ENCODE peak calls at places on chromosomes 7 and 10, in five cellular contexts. One of them, this sample, is unnamed.

GRCh38 chr10:99619851-99620712 is at the start of gene SLC25A28:
- DNase-seq in HCT116: peak
- DNase-seq in transverse colon: peak
- DNase-seq in IMR-90: peak
- DNase-seq in body of pancreas: peak
- DNase-seq in this sample: peak

GRCh38 chr7:820341-820740 is 11.9 kb upstream of the SUN1 start:
- DNase-seq in HCT116: no peak
- DNase-seq in transverse colon: no peak
- DNase-seq in IMR-90: no peak
- DNase-seq in body of pancreas: no peak
- DNase-seq in this sample: no peak

GRCh38 chr10:6583447-6583846 is 3.4 kb upstream of the PRKCQ start:
- DNase-seq in HCT116: no peak
- DNase-seq in transverse colon: no peak
- DNase-seq in IMR-90: no peak
- DNase-seq in body of pancreas: no peak
- DNase-seq in this sample: no peak

GRCh38 chr10:20890491-20891337 is 6.4 kb downstream of the NEBL start:
- DNase-seq in HCT116: no peak
- DNase-seq in transverse colon: no peak
- DNase-seq in IMR-90: no peak
- DNase-seq in body of pancreas: no peak
- DNase-seq in this sample: no peak

GRCh38 chr7:15801565-15801964 is 115.1 kb upstream of the MEOX2 start:
- DNase-seq in HCT116: no peak
- DNase-seq in transverse colon: no peak
- DNase-seq in IMR-90: peak
- DNase-seq in body of pancreas: no peak
- DNase-seq in this sample: no peak

GRCh38 chr10:79068203-79068561 is 584 bp upstream of the ZMIZ1 start:
- DNase-seq in HCT116: no peak
- DNase-seq in transverse colon: no peak
- DNase-seq in IMR-90: no peak
- DNase-seq in body of pancreas: no peak
- DNase-seq in this sample: no peak

GRCh38 chr10:86087716-86088115 is 278.9 kb downstream of the GRID1 start:
- DNase-seq in HCT116: no peak
- DNase-seq in transverse colon: no peak
- DNase-seq in IMR-90: no peak
- DNase-seq in body of pancreas: no peak
- DNase-seq in this sample: no peak

GRCh38 chr7:41538810-41539724 is 163.8 kb downstream of the INHBA start:
- DNase-seq in HCT116: no peak
- DNase-seq in transverse colon: no peak
- DNase-seq in IMR-90: peak
- DNase-seq in body of pancreas: no peak
- DNase-seq in this sample: no peak

GRCh38 chr10:14906765-14907164 is 28.1 kb downstream of the SUV39H2 start:
- DNase-seq in HCT116: no peak
- DNase-seq in transverse colon: no peak
- DNase-seq in IMR-90: no peak
- DNase-seq in body of pancreas: no peak
- DNase-seq in this sample: no peak

GRCh38 chr7:75739796-75740672 is 1.3 kb upstream of the HIP1 start:
- DNase-seq in HCT116: no peak
- DNase-seq in transverse colon: no peak
- DNase-seq in IMR-90: peak
- DNase-seq in body of pancreas: no peak
- DNase-seq in this sample: no peak

GRCh38 chr7:945556-946255 is 8.8 kb downstream of the ADAP1 start:
- DNase-seq in HCT116: peak
- DNase-seq in transverse colon: peak
- DNase-seq in IMR-90: no peak
- DNase-seq in body of pancreas: peak
- DNase-seq in this sample: no peak

GRCh38 chr7:78768859-78769258 is 684.6 kb downstream of the MAGI2 start:
- DNase-seq in HCT116: no peak
- DNase-seq in transverse colon: no peak
- DNase-seq in IMR-90: no peak
- DNase-seq in body of pancreas: no peak
- DNase-seq in this sample: no peak

GRCh38 chr10:93006435-93007039 is 54.1 kb upstream of the CYP26C1 start:
- DNase-seq in HCT116: no peak
- DNase-seq in transverse colon: no peak
- DNase-seq in IMR-90: peak
- DNase-seq in body of pancreas: no peak
- DNase-seq in this sample: peak

DNA sequence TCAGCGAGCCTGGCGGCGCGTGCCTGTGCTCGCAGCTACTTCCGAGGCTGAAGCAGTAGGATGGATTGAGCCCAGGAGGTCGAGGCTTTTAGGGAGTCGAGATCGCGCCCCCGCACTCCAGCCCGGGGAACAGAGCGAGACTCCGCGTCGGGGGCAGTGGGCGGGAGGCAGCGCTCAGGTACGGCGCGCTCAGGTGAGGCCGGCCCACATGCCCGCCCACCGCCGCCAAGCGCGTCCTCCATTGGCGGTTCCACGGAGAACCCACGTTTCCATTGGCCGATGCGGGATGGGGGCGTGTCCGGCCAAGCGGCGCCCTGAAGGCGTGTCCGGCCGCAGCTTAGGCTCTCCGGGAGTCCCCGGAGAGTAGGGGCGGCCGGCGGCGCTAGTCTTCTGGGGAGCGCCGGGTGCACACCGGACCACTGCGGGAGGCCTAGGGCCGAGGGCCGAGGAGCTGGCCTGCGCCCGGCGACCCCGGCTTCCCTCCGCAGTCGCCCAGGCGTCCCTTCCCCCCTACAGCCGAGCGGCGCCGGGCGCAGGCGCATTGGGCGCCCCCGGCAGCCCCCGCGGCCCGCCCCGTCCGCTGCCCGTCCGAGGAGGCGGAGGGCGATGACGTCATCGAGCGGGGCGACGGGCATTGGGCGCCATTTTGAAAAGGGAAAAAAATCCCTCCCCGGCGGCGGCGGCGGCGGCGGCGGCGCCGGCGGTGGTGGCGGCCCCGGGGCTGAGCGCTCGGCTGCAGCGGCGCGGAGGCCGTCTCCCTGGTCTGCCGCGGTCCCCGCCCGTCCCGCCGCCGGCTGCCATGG is at the start of gene PPP2R2D:
- DNase-seq in HCT116: peak
- DNase-seq in transverse colon: peak
- DNase-seq in IMR-90: peak
- DNase-seq in body of pancreas: peak
- DNase-seq in this sample: peak
- TF ChIP-seq POLR2A in HCT116: peak
- TF ChIP-seq POLR2A in transverse colon: peak
- TF ChIP-seq POLR2A in IMR-90: no peak
- TF ChIP-seq POLR2A in body of pancreas: peak
- TF ChIP-seq POLR2A in this sample: peak

GRCh38 chr10:31602541-31603244 is 283.7 kb downstream of the ZEB1 start:
- DNase-seq in HCT116: no peak
- DNase-seq in transverse colon: peak
- DNase-seq in IMR-90: peak
- DNase-seq in body of pancreas: peak
- DNase-seq in this sample: peak
- H3K27ac ChIP-seq in HCT116: peak
- H3K27ac ChIP-seq in transverse colon: peak
- H3K27ac ChIP-seq in IMR-90: peak
- H3K27ac ChIP-seq in body of pancreas: peak
- H3K27ac ChIP-seq in this sample: peak

DNA sequence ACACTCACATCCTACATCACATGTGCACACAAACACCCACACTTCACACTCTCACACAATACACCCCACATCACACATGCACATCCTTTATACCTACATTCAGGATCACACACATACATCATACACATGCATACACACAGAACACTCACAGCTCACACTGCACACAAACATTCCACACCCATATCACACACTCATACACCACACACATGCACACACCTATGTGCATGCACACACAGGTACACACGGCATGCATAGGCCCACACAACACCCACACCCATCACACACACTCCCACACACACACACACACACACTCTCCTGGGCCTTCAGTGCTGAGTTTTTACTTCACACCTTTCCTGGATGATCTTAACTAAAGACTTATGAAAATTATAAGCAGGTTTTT is 220.5 kb downstream of the DNAJB6 start:
- DNase-seq in HCT116: no peak
- DNase-seq in transverse colon: no peak
- DNase-seq in IMR-90: no peak
- DNase-seq in body of pancreas: no peak
- DNase-seq in this sample: no peak
- TF ChIP-seq POLR2A in HCT116: no peak
- TF ChIP-seq POLR2A in transverse colon: no peak
- TF ChIP-seq POLR2A in IMR-90: no peak
- TF ChIP-seq POLR2A in body of pancreas: no peak
- TF ChIP-seq POLR2A in this sample: no peak

DNA sequence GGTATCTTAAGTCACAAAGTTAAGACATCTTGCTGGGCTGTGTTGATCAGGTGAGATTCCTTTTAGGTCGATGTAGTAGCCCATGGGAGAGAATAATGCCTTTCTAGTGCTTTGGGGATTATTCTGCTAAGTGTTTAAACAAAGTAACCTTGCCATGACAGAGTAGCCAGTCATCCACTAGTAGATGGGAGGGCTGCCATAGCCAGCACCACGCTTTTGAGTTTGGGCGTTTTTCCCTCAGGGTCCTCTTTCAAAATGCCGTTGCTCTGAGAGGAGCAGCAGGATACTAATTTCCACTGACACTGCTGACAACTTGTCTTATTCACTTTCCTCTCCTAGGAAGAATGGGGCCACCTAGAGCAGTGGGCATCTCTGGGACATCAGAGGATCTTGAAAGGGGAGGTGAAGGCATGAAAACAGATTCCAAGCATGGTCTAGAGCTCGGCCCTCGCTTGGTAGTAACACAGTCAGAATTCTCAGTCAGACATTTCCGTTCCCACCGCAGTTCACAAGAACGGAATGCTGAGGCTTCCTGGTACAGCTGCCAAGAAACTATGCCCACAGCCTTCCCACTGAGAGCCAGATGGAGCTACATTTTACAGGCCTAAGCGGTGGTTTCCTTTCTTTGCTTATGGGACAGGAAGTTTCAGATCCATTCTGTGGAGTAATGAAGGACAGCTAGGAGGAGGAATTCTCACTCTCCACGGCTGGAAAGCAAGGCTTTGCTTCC is 15.3 kb upstream of the RSU1 start:
- DNase-seq in HCT116: no peak
- DNase-seq in transverse colon: peak
- DNase-seq in IMR-90: peak
- DNase-seq in body of pancreas: peak
- DNase-seq in this sample: no peak
- H3K27ac ChIP-seq in HCT116: no peak
- H3K27ac ChIP-seq in transverse colon: peak
- H3K27ac ChIP-seq in IMR-90: peak
- H3K27ac ChIP-seq in body of pancreas: peak
- H3K27ac ChIP-seq in this sample: no peak

DNA sequence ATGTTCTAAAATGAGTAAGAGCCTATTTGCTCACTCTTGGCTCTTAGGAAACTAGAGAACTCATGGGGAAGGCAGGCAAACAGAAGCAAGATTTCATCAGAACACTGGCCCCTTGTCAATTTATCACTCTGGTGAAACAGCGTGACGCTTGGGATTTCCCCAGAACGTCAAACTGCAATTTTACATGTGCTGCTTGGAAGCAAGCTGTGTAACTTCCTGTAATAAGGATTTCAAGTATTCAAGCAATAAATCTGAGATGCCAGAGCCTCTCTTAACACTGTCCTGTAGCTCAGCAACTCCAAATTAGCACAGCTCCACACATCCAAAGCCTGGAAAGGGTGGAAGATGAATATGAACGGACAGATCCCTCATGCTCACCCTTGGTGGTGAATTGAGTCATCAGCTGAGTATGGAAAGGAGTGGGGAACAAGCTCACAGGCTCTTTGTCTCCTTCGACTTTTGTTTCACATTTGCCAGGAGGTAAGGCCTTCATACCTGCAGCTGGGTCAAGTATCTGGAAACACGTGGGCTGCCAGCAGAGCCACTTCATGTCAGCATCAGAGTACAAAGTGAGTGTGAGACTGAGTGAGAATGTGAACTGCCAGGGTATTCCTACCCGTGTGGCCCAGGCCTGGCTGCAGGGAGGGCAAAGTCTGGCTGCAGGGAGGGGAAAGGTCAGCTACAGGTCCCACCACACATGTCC is 140.4 kb upstream of the NAMPT start:
- DNase-seq in HCT116: no peak
- DNase-seq in transverse colon: peak
- DNase-seq in IMR-90: peak
- DNase-seq in body of pancreas: peak
- DNase-seq in this sample: peak
- TF ChIP-seq POLR2A in HCT116: no peak
- TF ChIP-seq POLR2A in transverse colon: no peak
- TF ChIP-seq POLR2A in IMR-90: no peak
- TF ChIP-seq POLR2A in body of pancreas: no peak
- TF ChIP-seq POLR2A in this sample: no peak

DNA sequence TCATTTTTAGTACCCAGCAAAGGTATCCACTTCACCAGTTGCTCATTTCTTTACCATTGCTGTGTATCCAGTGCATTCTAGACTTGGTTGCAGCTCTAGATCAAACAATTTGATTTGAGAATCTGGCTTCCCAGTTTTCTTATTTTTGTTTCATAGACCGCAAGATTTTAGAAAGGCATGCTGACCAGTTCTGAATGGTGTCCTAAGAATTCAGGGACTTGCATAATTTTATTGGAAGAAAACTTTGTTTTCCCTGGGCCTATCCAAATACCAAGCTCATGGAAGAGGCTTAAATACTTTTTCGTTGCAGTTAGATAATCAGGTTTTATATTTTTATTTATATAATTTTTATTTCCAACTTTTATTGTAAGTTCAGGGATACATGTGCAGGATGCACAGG is 58.3 kb downstream of the BICC1 start:
- DNase-seq in HCT116: no peak
- DNase-seq in transverse colon: no peak
- DNase-seq in IMR-90: no peak
- DNase-seq in body of pancreas: no peak
- DNase-seq in this sample: no peak
- H3K27ac ChIP-seq in HCT116: no peak
- H3K27ac ChIP-seq in transverse colon: no peak
- H3K27ac ChIP-seq in IMR-90: no peak
- H3K27ac ChIP-seq in body of pancreas: no peak
- H3K27ac ChIP-seq in this sample: no peak